ENCODE peak calls at places on chromosomes 4 and X, in ten cellular contexts. W, R, B, J, M, T, G, H, K and S are unnamed samples.

GRCh38 chr4:169268951-169269781 is 1.6 kb downstream of the SH3RF1 start:
- DNase-seq in R (no peak), J (no peak), B (no peak), T (no peak), G (no peak), W (no peak), K (no peak), H (no peak), M (no peak), S (peak; percentile 18)

GRCh38 chr4:80365928-80366327 is 30.4 kb downstream of the CFAP299 start:
- DNase-seq in M (peak; percentile 60), G (peak; percentile 37), K (no peak), H (no peak), R (peak; percentile 34), B (no peak), J (peak; percentile 19), T (peak; percentile 64), W (no peak), S (peak; percentile 40)

GRCh38 chr4:176988226-176988625 is 195.5 kb upstream of the VEGFC start:
- DNase-seq in G (peak; percentile 30), R (peak; percentile 15), T (no peak), K (no peak), B (no peak), H (no peak), J (no peak), W (no peak), M (peak; percentile 86), S (no peak)

GRCh38 chr4:47533689-47534347 is 48.7 kb downstream of the ATP10D start:
- DNase-seq in T (no peak), G (no peak), J (no peak), B (no peak), M (no peak), K (no peak), H (no peak), W (no peak), R (no peak), S (no peak)

GRCh38 chr4:80407246-80407645 is 71.7 kb downstream of the CFAP299 start:
- DNase-seq in M (peak; percentile 50), H (no peak), G (no peak), B (no peak), T (no peak), K (no peak), W (peak; percentile 43), J (no peak), R (no peak), S (no peak)

GRCh38 chr4:24794111-24794860 is 1.1 kb upstream of the SOD3 start:
- DNase-seq in M (no peak), K (no peak), W (peak; percentile 51), R (no peak), G (no peak), T (no peak), B (peak; percentile 63), H (no peak), J (no peak), S (no peak)

GRCh38 chr4:95314573-95314972 is 234.2 kb downstream of the UNC5C start:
- DNase-seq in K (no peak), R (no peak), T (no peak), B (no peak), H (no peak), J (no peak), G (no peak), W (no peak), M (no peak), S (no peak)

GRCh38 chr4:15159477-15160019 is 157.3 kb downstream of the CPEB2 start:
- DNase-seq in M (no peak), R (no peak), T (no peak), W (no peak), G (no peak), K (no peak), B (no peak), H (no peak), J (no peak), S (no peak)

GRCh38 chr4:8009710-8010534 is 70.3 kb upstream of the AFAP1 start:
- DNase-seq in M (no peak), G (no peak), T (no peak), B (no peak), W (peak; percentile 15), K (no peak), J (no peak), H (no peak), R (no peak), S (no peak)

GRCh38 chr4:83115000-83115399 is 471 bp upstream of the PLAC8 start:
- DNase-seq in W (no peak), H (no peak), R (no peak), T (no peak), K (no peak), J (no peak), M (no peak), B (no peak), G (no peak), S (no peak)

GRCh38 chrX:154471870-154472684 is 7.0 kb downstream of the LAGE3 start:
- DNase-seq in K (no peak), M (no peak), H (no peak), W (peak; percentile 9), J (no peak), G (no peak), T (no peak), R (no peak), B (no peak), S (no peak)

GRCh38 chr4:38308728-38309315 is 348.6 kb downstream of the PTTG2 start:
- DNase-seq in H (no peak), G (no peak), R (no peak), K (no peak), T (no peak), W (no peak), J (no peak), B (no peak), M (no peak), S (no peak)

GRCh38 chrX:50812995-50813842 is 775 bp downstream of the SHROOM4 start:
- DNase-seq in B (peak; percentile 82), J (no peak), G (peak; percentile 3), R (no peak), K (no peak), T (no peak), H (no peak), W (peak; percentile 63), M (no peak), S (no peak)

GRCh38 chrX:84047339-84047738 is 140.7 kb downstream of the RPS6KA6 start:
- DNase-seq in T (no peak), M (no peak), W (no peak), B (no peak), R (no peak), K (no peak), H (no peak), J (no peak), G (no peak), S (no peak)

GRCh38 chr4:150145090-150145949 is 67.1 kb downstream of the DCLK2 start:
- DNase-seq in G (peak; percentile 17), T (no peak), K (no peak), M (no peak), J (no peak), W (no peak), B (no peak), R (no peak), H (no peak), S (no peak)

GRCh38 chr4:24730256-24731001 is 64.9 kb upstream of the SOD3 start:
- DNase-seq in B (no peak), W (peak; percentile 81), M (no peak), J (no peak), H (no peak), R (no peak), G (no peak), K (no peak), T (peak; percentile 71), S (no peak)

GRCh38 chrX:17028381-17028780 is 81.9 kb downstream of the REPS2 start:
- DNase-seq in W (no peak), R (no peak), J (no peak), M (no peak), G (no peak), K (no peak), H (no peak), B (no peak), T (no peak), S (no peak)

GRCh38 chr4:84493092-84493850 is 5.8 kb downstream of the NKX6-1 start:
- DNase-seq in J (no peak), W (peak; percentile 30), T (no peak), M (no peak), H (no peak), B (no peak), K (no peak), G (no peak), R (no peak), S (no peak)

GRCh38 chrX:68719904-68720614 is 72.6 kb downstream of the STARD8 start:
- DNase-seq in W (no peak), H (no peak), G (no peak), B (no peak), J (no peak), T (no peak), M (no peak), K (no peak), R (no peak), S (no peak)

GRCh38 chr4:53990641-53991040 is 73.8 kb downstream of the CHIC2 start:
- DNase-seq in R (no peak), B (no peak), G (no peak), J (no peak), M (no peak), T (no peak), W (no peak), H (no peak), K (no peak), S (no peak)

GRCh38 chr4:140266958-140267568 is 106.4 kb upstream of the SCOC start:
- DNase-seq in H (no peak), W (no peak), J (peak; percentile 28), K (no peak), T (no peak), B (no peak), G (no peak), R (no peak), M (peak; percentile 56), S (no peak)

GRCh38 chr4:143482753-143483362 is 30.6 kb upstream of the SMARCA5 start:
- DNase-seq in K (no peak), J (no peak), W (no peak), G (peak; percentile 27), T (peak; percentile 16), B (no peak), R (peak; percentile 12), M (peak; percentile 32), H (no peak), S (peak; percentile 23)

GRCh38 chrX:41661366-41662095 is 27.2 kb upstream of the GPR34 start:
- DNase-seq in J (no peak), T (no peak), M (no peak), W (no peak), G (no peak), H (no peak), R (no peak), B (no peak), K (no peak), S (no peak)

GRCh38 chr4:89000844-89001360 is 56.1 kb downstream of the FAM13A start:
- DNase-seq in B (no peak), M (peak; percentile 51), K (no peak), T (peak; percentile 51), G (peak; percentile 25), R (peak; percentile 84), W (no peak), J (no peak), H (no peak), S (no peak)

GRCh38 chr4:163755013-163755412 is 260.5 kb downstream of the TMA16 start:
- DNase-seq in T (no peak), B (no peak), H (no peak), K (no peak), R (no peak), G (no peak), M (no peak), J (no peak), W (no peak), S (peak; percentile 20)

GRCh38 chr4:52126946-52127345 is 75.8 kb downstream of the SPATA18 start:
- DNase-seq in H (no peak), G (no peak), W (no peak), R (no peak), T (no peak), K (no peak), M (no peak), B (no peak), J (no peak), S (no peak)

GRCh38 chr4:38242822-38243384 is 282.7 kb downstream of the PTTG2 start:
- DNase-seq in T (no peak), B (peak; percentile 30), G (no peak), R (no peak), W (no peak), K (no peak), J (no peak), H (no peak), M (no peak), S (no peak)

GRCh38 chr4:1809754-1810502 is 16.8 kb downstream of the FGFR3 start:
- DNase-seq in M (peak; percentile 25), T (peak; percentile 52), J (peak; percentile 57), H (no peak), G (peak; percentile 39), W (peak; percentile 79), B (peak; percentile 93), R (peak; percentile 50), K (peak; percentile 6), S (peak; percentile 28)